ENCODE peak calls at places on chromosomes 12 and 14, in nine cellular contexts. One of them, this sample, is unnamed.

GRCh38 chr14:92942976-92943710 is 20.2 kb downstream of the CHGA start:
- DNase-seq in kidney tubule cell: no peak
- DNase-seq in sciatic nerve: no peak
- DNase-seq in neural progenitor cell: no peak
- DNase-seq in amygdala: no peak
- DNase-seq in AG09319: no peak
- DNase-seq in foreskin melanocyte: no peak
- DNase-seq in prostate gland: no peak
- DNase-seq in anterior cingulate cortex: no peak
- DNase-seq in this sample: no peak

GRCh38 chr14:91466192-91466591 is 43.9 kb downstream of the PPP4R3A start:
- DNase-seq in foreskin melanocyte: no peak
- DNase-seq in anterior cingulate cortex: no peak
- DNase-seq in neural progenitor cell: no peak
- DNase-seq in kidney tubule cell: peak
- DNase-seq in sciatic nerve: no peak
- DNase-seq in amygdala: no peak
- DNase-seq in prostate gland: no peak
- DNase-seq in AG09319: no peak
- DNase-seq in this sample: no peak

GRCh38 chr12:123232472-123232806 is 502 bp downstream of the MPHOSPH9 start:
- DNase-seq in foreskin melanocyte: no peak
- DNase-seq in amygdala: no peak
- DNase-seq in sciatic nerve: no peak
- DNase-seq in prostate gland: peak
- DNase-seq in anterior cingulate cortex: no peak
- DNase-seq in kidney tubule cell: no peak
- DNase-seq in AG09319: no peak
- DNase-seq in neural progenitor cell: no peak
- DNase-seq in this sample: peak

GRCh38 chr12:106766393-106766826 is 8.1 kb upstream of the RIC8B start:
- DNase-seq in foreskin melanocyte: no peak
- DNase-seq in amygdala: peak
- DNase-seq in sciatic nerve: peak
- DNase-seq in kidney tubule cell: peak
- DNase-seq in prostate gland: no peak
- DNase-seq in anterior cingulate cortex: no peak
- DNase-seq in neural progenitor cell: no peak
- DNase-seq in AG09319: no peak
- DNase-seq in this sample: peak

GRCh38 chr12:17016116-17016864 is 410.3 kb upstream of the LMO3 start:
- DNase-seq in foreskin melanocyte: no peak
- DNase-seq in neural progenitor cell: no peak
- DNase-seq in AG09319: no peak
- DNase-seq in prostate gland: no peak
- DNase-seq in sciatic nerve: no peak
- DNase-seq in anterior cingulate cortex: no peak
- DNase-seq in kidney tubule cell: no peak
- DNase-seq in amygdala: no peak
- DNase-seq in this sample: no peak

GRCh38 chr12:20220339-20220738 is 148.0 kb upstream of the PDE3A start:
- DNase-seq in AG09319: peak
- DNase-seq in sciatic nerve: no peak
- DNase-seq in anterior cingulate cortex: no peak
- DNase-seq in neural progenitor cell: peak
- DNase-seq in kidney tubule cell: peak
- DNase-seq in amygdala: no peak
- DNase-seq in foreskin melanocyte: peak
- DNase-seq in prostate gland: no peak
- DNase-seq in this sample: no peak

GRCh38 chr14:68501621-68502052 is 291.2 kb downstream of the ZFP36L1 start:
- DNase-seq in sciatic nerve: no peak
- DNase-seq in AG09319: no peak
- DNase-seq in amygdala: no peak
- DNase-seq in anterior cingulate cortex: no peak
- DNase-seq in prostate gland: no peak
- DNase-seq in foreskin melanocyte: no peak
- DNase-seq in kidney tubule cell: peak
- DNase-seq in neural progenitor cell: no peak
- DNase-seq in this sample: no peak

GRCh38 chr12:542290-543113 is 82.8 kb downstream of the B4GALNT3 start:
- DNase-seq in AG09319: no peak
- DNase-seq in kidney tubule cell: no peak
- DNase-seq in neural progenitor cell: peak
- DNase-seq in anterior cingulate cortex: no peak
- DNase-seq in prostate gland: no peak
- DNase-seq in amygdala: no peak
- DNase-seq in sciatic nerve: no peak
- DNase-seq in foreskin melanocyte: no peak
- DNase-seq in this sample: no peak

GRCh38 chr12:27549801-27550652 is 26.0 kb downstream of the PPFIBP1 start:
- DNase-seq in foreskin melanocyte: peak
- DNase-seq in neural progenitor cell: no peak
- DNase-seq in amygdala: peak
- DNase-seq in AG09319: peak
- DNase-seq in sciatic nerve: peak
- DNase-seq in kidney tubule cell: peak
- DNase-seq in prostate gland: peak
- DNase-seq in anterior cingulate cortex: no peak
- DNase-seq in this sample: no peak

GRCh38 chr12:4143909-4144308 is 129.7 kb upstream of the CCND2 start:
- DNase-seq in amygdala: no peak
- DNase-seq in prostate gland: no peak
- DNase-seq in AG09319: no peak
- DNase-seq in anterior cingulate cortex: no peak
- DNase-seq in neural progenitor cell: no peak
- DNase-seq in foreskin melanocyte: no peak
- DNase-seq in sciatic nerve: no peak
- DNase-seq in kidney tubule cell: no peak
- DNase-seq in this sample: no peak

GRCh38 chr12:124457287-124458219 is 109.9 kb downstream of the NCOR2 start:
- DNase-seq in prostate gland: peak
- DNase-seq in anterior cingulate cortex: peak
- DNase-seq in foreskin melanocyte: peak
- DNase-seq in AG09319: peak
- DNase-seq in amygdala: peak
- DNase-seq in kidney tubule cell: no peak
- DNase-seq in neural progenitor cell: no peak
- DNase-seq in sciatic nerve: peak
- DNase-seq in this sample: peak

GRCh38 chr12:78018146-78018910 is 187.6 kb downstream of the NAV3 start:
- DNase-seq in prostate gland: no peak
- DNase-seq in neural progenitor cell: peak
- DNase-seq in foreskin melanocyte: no peak
- DNase-seq in AG09319: no peak
- DNase-seq in anterior cingulate cortex: no peak
- DNase-seq in amygdala: no peak
- DNase-seq in kidney tubule cell: peak
- DNase-seq in sciatic nerve: no peak
- DNase-seq in this sample: no peak

GRCh38 chr14:24172871-24173281 is 996 bp downstream of the REC8 start:
- DNase-seq in kidney tubule cell: no peak
- DNase-seq in prostate gland: no peak
- DNase-seq in amygdala: no peak
- DNase-seq in AG09319: no peak
- DNase-seq in neural progenitor cell: peak
- DNase-seq in foreskin melanocyte: no peak
- DNase-seq in sciatic nerve: no peak
- DNase-seq in anterior cingulate cortex: no peak
- DNase-seq in this sample: no peak

GRCh38 chr12:95473440-95473946 is 459 bp upstream of the METAP2 start:
- DNase-seq in foreskin melanocyte: no peak
- DNase-seq in sciatic nerve: no peak
- DNase-seq in kidney tubule cell: peak
- DNase-seq in anterior cingulate cortex: peak
- DNase-seq in prostate gland: peak
- DNase-seq in AG09319: no peak
- DNase-seq in amygdala: no peak
- DNase-seq in neural progenitor cell: peak
- DNase-seq in this sample: no peak

GRCh38 chr12:20127401-20127800 is 240.9 kb upstream of the PDE3A start:
- DNase-seq in sciatic nerve: no peak
- DNase-seq in kidney tubule cell: no peak
- DNase-seq in AG09319: no peak
- DNase-seq in neural progenitor cell: no peak
- DNase-seq in prostate gland: no peak
- DNase-seq in amygdala: no peak
- DNase-seq in anterior cingulate cortex: no peak
- DNase-seq in foreskin melanocyte: no peak
- DNase-seq in this sample: no peak

GRCh38 chr14:89958966-89959365 is 3.2 kb downstream of the TDP1 start:
- DNase-seq in prostate gland: no peak
- DNase-seq in amygdala: no peak
- DNase-seq in kidney tubule cell: no peak
- DNase-seq in anterior cingulate cortex: no peak
- DNase-seq in AG09319: no peak
- DNase-seq in neural progenitor cell: no peak
- DNase-seq in foreskin melanocyte: no peak
- DNase-seq in sciatic nerve: no peak
- DNase-seq in this sample: no peak

GRCh38 chr14:67943947-67944346 is 124.4 kb downstream of the RAD51B start:
- DNase-seq in anterior cingulate cortex: no peak
- DNase-seq in amygdala: peak
- DNase-seq in AG09319: peak
- DNase-seq in neural progenitor cell: peak
- DNase-seq in sciatic nerve: peak
- DNase-seq in prostate gland: peak
- DNase-seq in kidney tubule cell: peak
- DNase-seq in foreskin melanocyte: peak
- DNase-seq in this sample: no peak

GRCh38 chr12:51442324-51442723 is 17.7 kb downstream of the SLC4A8 start:
- DNase-seq in kidney tubule cell: no peak
- DNase-seq in amygdala: no peak
- DNase-seq in neural progenitor cell: no peak
- DNase-seq in foreskin melanocyte: no peak
- DNase-seq in sciatic nerve: no peak
- DNase-seq in anterior cingulate cortex: no peak
- DNase-seq in AG09319: no peak
- DNase-seq in prostate gland: no peak
- DNase-seq in this sample: no peak

GRCh38 chr12:9707864-9708808 is 24.8 kb downstream of the CLECL1 start:
- DNase-seq in sciatic nerve: peak
- DNase-seq in foreskin melanocyte: peak
- DNase-seq in amygdala: peak
- DNase-seq in anterior cingulate cortex: no peak
- DNase-seq in neural progenitor cell: peak
- DNase-seq in kidney tubule cell: peak
- DNase-seq in AG09319: peak
- DNase-seq in prostate gland: peak
- DNase-seq in this sample: peak

GRCh38 chr12:88585054-88585453 is 4.8 kb upstream of the KITLG start:
- DNase-seq in sciatic nerve: no peak
- DNase-seq in anterior cingulate cortex: no peak
- DNase-seq in kidney tubule cell: no peak
- DNase-seq in prostate gland: no peak
- DNase-seq in neural progenitor cell: no peak
- DNase-seq in AG09319: no peak
- DNase-seq in foreskin melanocyte: no peak
- DNase-seq in amygdala: no peak
- DNase-seq in this sample: no peak

GRCh38 chr12:58812229-58812628 is 108.1 kb downstream of the LRIG3 start:
- DNase-seq in AG09319: no peak
- DNase-seq in foreskin melanocyte: no peak
- DNase-seq in neural progenitor cell: no peak
- DNase-seq in amygdala: no peak
- DNase-seq in prostate gland: no peak
- DNase-seq in anterior cingulate cortex: no peak
- DNase-seq in kidney tubule cell: no peak
- DNase-seq in sciatic nerve: no peak
- DNase-seq in this sample: no peak

GRCh38 chr14:102775855-102776760 is 1.1 kb upstream of the TRAF3 start:
- DNase-seq in foreskin melanocyte: no peak
- DNase-seq in amygdala: no peak
- DNase-seq in kidney tubule cell: peak
- DNase-seq in anterior cingulate cortex: no peak
- DNase-seq in sciatic nerve: no peak
- DNase-seq in neural progenitor cell: no peak
- DNase-seq in AG09319: no peak
- DNase-seq in prostate gland: no peak
- DNase-seq in this sample: peak

GRCh38 chr14:92568621-92569479 is 55.3 kb downstream of the RIN3 start:
- DNase-seq in AG09319: no peak
- DNase-seq in anterior cingulate cortex: no peak
- DNase-seq in amygdala: no peak
- DNase-seq in prostate gland: no peak
- DNase-seq in kidney tubule cell: no peak
- DNase-seq in neural progenitor cell: no peak
- DNase-seq in sciatic nerve: no peak
- DNase-seq in foreskin melanocyte: no peak
- DNase-seq in this sample: no peak

GRCh38 chr12:94186461-94187237 is 38.3 kb downstream of the PLXNC1 start:
- DNase-seq in kidney tubule cell: peak
- DNase-seq in neural progenitor cell: peak
- DNase-seq in amygdala: peak
- DNase-seq in anterior cingulate cortex: peak
- DNase-seq in AG09319: peak
- DNase-seq in sciatic nerve: peak
- DNase-seq in foreskin melanocyte: no peak
- DNase-seq in prostate gland: peak
- DNase-seq in this sample: peak

GRCh38 chr14:91870001-91870400 is 2.7 kb upstream of the TC2N start:
- DNase-seq in sciatic nerve: no peak
- DNase-seq in neural progenitor cell: no peak
- DNase-seq in foreskin melanocyte: no peak
- DNase-seq in AG09319: no peak
- DNase-seq in kidney tubule cell: peak
- DNase-seq in prostate gland: no peak
- DNase-seq in amygdala: no peak
- DNase-seq in anterior cingulate cortex: no peak
- DNase-seq in this sample: no peak

GRCh38 chr12:69821441-69822204 is 3.4 kb upstream of the MYRFL start:
- DNase-seq in prostate gland: no peak
- DNase-seq in AG09319: no peak
- DNase-seq in sciatic nerve: no peak
- DNase-seq in foreskin melanocyte: peak
- DNase-seq in anterior cingulate cortex: no peak
- DNase-seq in kidney tubule cell: peak
- DNase-seq in neural progenitor cell: no peak
- DNase-seq in amygdala: peak
- DNase-seq in this sample: no peak

GRCh38 chr12:109982211-109982610 is 14.0 kb downstream of the GIT2 start:
- DNase-seq in kidney tubule cell: no peak
- DNase-seq in neural progenitor cell: no peak
- DNase-seq in prostate gland: no peak
- DNase-seq in AG09319: peak
- DNase-seq in sciatic nerve: no peak
- DNase-seq in amygdala: no peak
- DNase-seq in anterior cingulate cortex: no peak
- DNase-seq in foreskin melanocyte: no peak
- DNase-seq in this sample: no peak

GRCh38 chr14:33465952-33466700 is 484.7 kb downstream of the EGLN3 start:
- DNase-seq in kidney tubule cell: peak
- DNase-seq in amygdala: no peak
- DNase-seq in AG09319: no peak
- DNase-seq in neural progenitor cell: no peak
- DNase-seq in prostate gland: no peak
- DNase-seq in foreskin melanocyte: no peak
- DNase-seq in sciatic nerve: no peak
- DNase-seq in anterior cingulate cortex: no peak
- DNase-seq in this sample: no peak

GRCh38 chr14:77556946-77557345 is 58.3 kb upstream of the ISM2 start:
- DNase-seq in anterior cingulate cortex: no peak
- DNase-seq in neural progenitor cell: no peak
- DNase-seq in prostate gland: no peak
- DNase-seq in foreskin melanocyte: peak
- DNase-seq in AG09319: no peak
- DNase-seq in amygdala: peak
- DNase-seq in sciatic nerve: no peak
- DNase-seq in kidney tubule cell: no peak
- DNase-seq in this sample: no peak

GRCh38 chr12:130815028-130815741 is 23.9 kb downstream of the STX2 start:
- DNase-seq in sciatic nerve: no peak
- DNase-seq in amygdala: peak
- DNase-seq in neural progenitor cell: no peak
- DNase-seq in foreskin melanocyte: no peak
- DNase-seq in kidney tubule cell: peak
- DNase-seq in AG09319: no peak
- DNase-seq in prostate gland: no peak
- DNase-seq in anterior cingulate cortex: no peak
- DNase-seq in this sample: no peak

GRCh38 chr12:104199964-104200363 is 15.6 kb upstream of the TXNRD1 start:
- DNase-seq in anterior cingulate cortex: no peak
- DNase-seq in neural progenitor cell: no peak
- DNase-seq in foreskin melanocyte: no peak
- DNase-seq in sciatic nerve: no peak
- DNase-seq in kidney tubule cell: no peak
- DNase-seq in AG09319: no peak
- DNase-seq in prostate gland: no peak
- DNase-seq in amygdala: no peak
- DNase-seq in this sample: no peak